ENCODE peak calls at places on chromosome 2, in nine cellular contexts. S is activated CD8-positive, alpha-beta memory T cell treated with anti-CD3 and anti-CD28 coated beads for 1 hour; O is GM12865; X is MG63; W is T-helper 2 cell; V is NCI-H774; B is lower lobe of right lung; J is AG04449; F is hepatocyte. Y is an unnamed sample.

GRCh38 chr2:233854241-233854981 is at the start of gene HJURP:
- DNase-seq in O (peak), J (peak), F (peak), X (peak), W (peak), V (peak), S (peak), B (peak), Y (peak)

GRCh38 chr2:230896346-230897115 is 28.5 kb downstream of the GPR55 start:
- DNase-seq in S (no peak), X (no peak), F (peak), O (no peak), V (no peak), J (no peak), W (no peak), B (no peak), Y (no peak)

GRCh38 chr2:10620481-10620880 is 69.3 kb downstream of the NOL10 start:
- DNase-seq in O (no peak), W (no peak), X (no peak), S (no peak), F (no peak), B (no peak), V (no peak), J (peak), Y (peak)

GRCh38 chr2:85712261-85712660 is 18.1 kb downstream of the GNLY start:
- DNase-seq in W (no peak), S (no peak), V (no peak), X (no peak), F (no peak), J (no peak), O (no peak), B (peak), Y (no peak)

GRCh38 chr2:66555511-66556324 is 120.8 kb downstream of the MEIS1 start:
- DNase-seq in X (no peak), F (no peak), J (no peak), W (no peak), V (no peak), S (no peak), O (no peak), B (no peak), Y (no peak)

GRCh38 chr2:205682239-205683021 is at the start of gene NRP2:
- DNase-seq in O (peak), F (peak), S (no peak), W (peak), X (peak), B (peak), J (no peak), V (peak), Y (no peak)

GRCh38 chr2:64217198-64217869 is 73.1 kb upstream of the PELI1 start:
- DNase-seq in O (no peak), V (no peak), S (no peak), B (no peak), W (no peak), F (no peak), J (no peak), X (no peak), Y (no peak)

GRCh38 chr2:156088598-156088997 is 243.9 kb downstream of the NR4A2 start:
- DNase-seq in J (no peak), V (no peak), W (no peak), O (no peak), F (no peak), S (no peak), X (peak), B (no peak), Y (no peak)

GRCh38 chr2:239675856-239676715 is 275.3 kb upstream of the HDAC4 start:
- DNase-seq in F (no peak), S (no peak), O (no peak), B (no peak), W (no peak), X (no peak), J (no peak), V (no peak), Y (no peak)

GRCh38 chr2:120319135-120319534 is 26.8 kb upstream of the INHBB start:
- DNase-seq in F (no peak), O (no peak), W (no peak), J (no peak), S (no peak), V (no peak), X (no peak), B (peak), Y (no peak)

GRCh38 chr2:181106789-181107418 is 126.5 kb downstream of the UBE2E3 start:
- DNase-seq in B (no peak), V (no peak), O (peak), S (no peak), F (peak), J (peak), W (no peak), X (peak), Y (peak)

GRCh38 chr2:226077031-226077430 is 677.5 kb downstream of the NYAP2 start:
- DNase-seq in V (no peak), W (no peak), O (no peak), F (no peak), J (no peak), S (no peak), B (no peak), X (no peak), Y (peak)

GRCh38 chr2:28394331-28394877 is 1.7 kb downstream of the FOSL2 start:
- DNase-seq in B (peak), V (no peak), O (no peak), X (peak), W (no peak), S (no peak), F (peak), J (no peak), Y (no peak)

GRCh38 chr2:28636491-28636890 is 115.1 kb upstream of the PPP1CB start:
- DNase-seq in S (no peak), X (no peak), B (no peak), F (no peak), W (no peak), J (no peak), O (no peak), V (no peak), Y (no peak)

GRCh38 chr2:101234169-101234938 is 18.3 kb upstream of the CNOT11 start:
- DNase-seq in J (no peak), F (no peak), S (no peak), B (no peak), O (no peak), V (no peak), X (no peak), W (no peak), Y (no peak)

GRCh38 chr2:203280428-203281064 is 41.7 kb downstream of the CYP20A1 start:
- DNase-seq in F (no peak), W (no peak), X (peak), S (no peak), J (peak), V (no peak), B (no peak), O (no peak), Y (peak)

GRCh38 chr2:208146006-208146405 is at the start of gene CRYGB:
- DNase-seq in W (no peak), S (no peak), O (no peak), J (no peak), X (no peak), F (no peak), V (no peak), B (no peak), Y (no peak)

GRCh38 chr2:26591619-26592505 is 49.3 kb downstream of the CIB4 start:
- DNase-seq in X (no peak), S (no peak), O (peak), V (no peak), J (no peak), F (no peak), W (no peak), B (no peak), Y (no peak)

GRCh38 chr2:200609027-200609614 is 23.3 kb downstream of the AOX1 start:
- DNase-seq in W (no peak), B (no peak), S (no peak), J (peak), X (peak), F (no peak), O (no peak), V (no peak), Y (no peak)

GRCh38 chr2:164992818-164993217 is 37.5 kb upstream of the SLC38A11 start:
- DNase-seq in J (peak), S (no peak), W (no peak), B (no peak), X (peak), O (peak), F (peak), V (peak), Y (peak)

GRCh38 chr2:126662623-126663022 is 6.7 kb downstream of the GYPC start:
- DNase-seq in O (peak), S (no peak), F (no peak), W (no peak), B (no peak), X (no peak), V (peak), J (no peak), Y (no peak)

GRCh38 chr2:97966545-97967215 is 29.1 kb downstream of the TMEM131 start:
- DNase-seq in W (no peak), S (no peak), B (no peak), J (no peak), O (peak), X (no peak), V (no peak), F (no peak), Y (no peak)

GRCh38 chr2:1643220-1643619 is 101.1 kb downstream of the PXDN start:
- DNase-seq in F (no peak), W (no peak), B (no peak), O (no peak), S (no peak), X (no peak), J (no peak), V (no peak), Y (no peak)

GRCh38 chr2:48954311-48954710 is 198.8 kb upstream of the LHCGR start:
- DNase-seq in F (no peak), X (no peak), V (no peak), W (no peak), S (no peak), J (no peak), B (no peak), O (no peak), Y (no peak)

GRCh38 chr2:70630761-70631160 is 77.1 kb upstream of the TGFA start:
- DNase-seq in S (no peak), V (no peak), O (no peak), J (no peak), B (no peak), F (no peak), X (no peak), W (no peak), Y (no peak)

GRCh38 chr2:195995499-195995898 is 73.1 kb downstream of the DNAH7 start:
- DNase-seq in S (no peak), B (no peak), O (no peak), X (no peak), F (no peak), W (no peak), J (no peak), V (no peak), Y (no peak)